ENCODE peak calls at places on chromosomes 12 and 14, in six cellular contexts. G is NCI-H2081; O is stimulated activated CD8-positive, alpha-beta memory T cell treated with anti-CD3 and anti-CD28 coated beads, Interleukin-7, amount 100 ng/mL, for 1 hour; J is mesothelial cell of epicardium; W is H4; Z is activated CD4-positive, alpha-beta T cell treated with anti-CD3 and anti-CD28 coated beads, Interleukin-2, amount 10 ng/mL, durations not matched to agents 7 days and 5 days. C is an unnamed sample.

GRCh38 chr12:64461634-64462414 is 9.9 kb downstream of the TBK1 start:
- DNase-seq in G (no peak), O (no peak), J (no peak), W (no peak), Z (no peak), C (no peak)

GRCh38 chr12:123512838-123513665 is 20.5 kb downstream of the RILPL1 start:
- DNase-seq in G (no peak), O (no peak), J (no peak), W (no peak), Z (no peak), C (no peak)

GRCh38 chr12:116818341-116818856 is 62.8 kb downstream of the HRK start:
- DNase-seq in G (no peak), O (no peak), J (no peak), W (no peak), Z (peak), C (peak)

GRCh38 chr14:29236848-29237247 is 470.3 kb downstream of the FOXG1 start:
- DNase-seq in G (no peak), O (no peak), J (no peak), W (peak), Z (no peak), C (no peak)

GRCh38 chr12:28108599-28108998 is 81.7 kb upstream of the CCDC91 start:
- DNase-seq in G (no peak), O (no peak), J (no peak), W (no peak), Z (no peak), C (no peak)

GRCh38 chr12:13038491-13039161 is 5.6 kb upstream of the FAM234B start:
- DNase-seq in G (no peak), O (no peak), J (no peak), W (no peak), Z (no peak), C (no peak)

GRCh38 chr12:45273717-45274271 is 57.9 kb downstream of the ANO6 start:
- DNase-seq in G (no peak), O (no peak), J (no peak), W (peak), Z (no peak), C (no peak)

GRCh38 chr12:57299514-57300016 is 48.6 kb upstream of the STAC3 start:
- DNase-seq in G (no peak), O (no peak), J (no peak), W (peak), Z (no peak), C (no peak)

GRCh38 chr12:57868870-57869609 is 22.5 kb upstream of the CTDSP2 start:
- DNase-seq in G (no peak), O (no peak), J (no peak), W (no peak), Z (no peak), C (peak)

GRCh38 chr12:132108211-132108832 is 35.8 kb downstream of the DDX51 start:
- DNase-seq in G (no peak), O (no peak), J (no peak), W (no peak), Z (no peak), C (no peak)

GRCh38 chr12:120249875-120250795 is 15.4 kb downstream of the PXN start:
- DNase-seq in G (no peak), O (no peak), J (no peak), W (no peak), Z (peak), C (peak)

GRCh38 chr12:98997899-98998298 is 352.8 kb downstream of the APAF1 start:
- DNase-seq in G (no peak), O (no peak), J (no peak), W (no peak), Z (no peak), C (no peak)

GRCh38 chr14:105421723-105422615 is 2.3 kb downstream of the MTA1 start:
- DNase-seq in G (no peak), O (no peak), J (no peak), W (no peak), Z (no peak), C (no peak)

GRCh38 chr14:60657609-60657983 is 8.3 kb upstream of the SIX1 start:
- DNase-seq in G (no peak), O (no peak), J (no peak), W (no peak), Z (no peak), C (no peak)

GRCh38 chr14:66746316-66747006 is 238.5 kb downstream of the GPHN start:
- DNase-seq in G (no peak), O (no peak), J (no peak), W (peak), Z (peak), C (no peak)

GRCh38 chr14:99256483-99256874 is 15.5 kb downstream of the BCL11B start:
- DNase-seq in G (no peak), O (no peak), J (no peak), W (no peak), Z (no peak), C (no peak)

GRCh38 chr14:103558071-103558882 is 4.2 kb downstream of the BAG5 start:
- DNase-seq in G (no peak), O (no peak), J (no peak), W (peak), Z (no peak), C (peak)

GRCh38 chr14:96056509-96057422 is 17.6 kb downstream of the C14orf132 start:
- DNase-seq in G (no peak), O (no peak), J (no peak), W (no peak), Z (no peak), C (no peak)

GRCh38 chr12:115398311-115398781 is 714.4 kb upstream of the TBX3 start:
- DNase-seq in G (no peak), O (no peak), J (no peak), W (peak), Z (no peak), C (no peak)

GRCh38 chr12:69719336-69720316 is 19.0 kb upstream of the RAB3IP start:
- DNase-seq in G (peak), O (no peak), J (no peak), W (no peak), Z (no peak), C (no peak)

GRCh38 chr14:24335461-24336146 is 733 bp upstream of the ADCY4 start:
- DNase-seq in G (no peak), O (no peak), J (no peak), W (no peak), Z (no peak), C (no peak)

GRCh38 chr14:75803768-75804167 is 142.7 kb downstream of the TTLL5 start:
- DNase-seq in G (no peak), O (no peak), J (no peak), W (no peak), Z (no peak), C (no peak)

GRCh38 chr12:129145381-129145780 is 292.1 kb downstream of the GLT1D1 start:
- DNase-seq in G (no peak), O (no peak), J (no peak), W (no peak), Z (no peak), C (no peak)

GRCh38 chr12:27220988-27221345 is 23.1 kb upstream of the STK38L start:
- DNase-seq in G (no peak), O (no peak), J (no peak), W (no peak), Z (no peak), C (no peak)

GRCh38 chr14:41663478-41663845 is 56.8 kb downstream of the LRFN5 start:
- DNase-seq in G (no peak), O (no peak), J (no peak), W (no peak), Z (no peak), C (no peak)

GRCh38 chr12:63864456-63864709 is 19.9 kb downstream of the SRGAP1 start:
- DNase-seq in G (no peak), O (no peak), J (no peak), W (no peak), Z (no peak), C (no peak)

GRCh38 chr12:20446836-20447235 is 78.5 kb downstream of the PDE3A start:
- DNase-seq in G (no peak), O (no peak), J (no peak), W (no peak), Z (no peak), C (no peak)

GRCh38 chr14:21917699-21918436 is 244.2 kb upstream of the OR4E1 start:
- DNase-seq in G (peak), O (peak), J (no peak), W (peak), Z (peak), C (no peak)

GRCh38 chr12:54991161-54991991 is 6.8 kb upstream of the TESPA1 start:
- DNase-seq in G (no peak), O (no peak), J (no peak), W (no peak), Z (peak), C (no peak)

GRCh38 chr12:114166360-114166759 is 200.2 kb upstream of the RBM19 start:
- DNase-seq in G (no peak), O (no peak), J (no peak), W (no peak), Z (no peak), C (no peak)

GRCh38 chr12:72957454-72957853 is 685.3 kb downstream of the TRHDE start:
- DNase-seq in G (no peak), O (no peak), J (no peak), W (no peak), Z (no peak), C (no peak)

GRCh38 chr12:49027846-49028245 is 9.3 kb upstream of the PRKAG1 start:
- DNase-seq in G (no peak), O (no peak), J (no peak), W (no peak), Z (no peak), C (peak)

GRCh38 chr12:49910331-49911212 is 6.9 kb upstream of the FAIM2 start:
- DNase-seq in G (no peak), O (no peak), J (no peak), W (no peak), Z (no peak), C (peak)

GRCh38 chr12:39764944-39765560 is 145.4 kb upstream of the ABCD2 start:
- DNase-seq in G (peak), O (no peak), J (no peak), W (peak), Z (peak), C (no peak)